ENCODE peak calls at places on chromosomes 3 and 15, in five cellular contexts. K, P, Z, Y and X are unnamed samples.

GRCh38 chr3:172106989-172107388 is 67.6 kb downstream of the FNDC3B start:
- DNase-seq in Z (no peak), Y (no peak), P (peak), K (peak), X (no peak)

GRCh38 chr3:66931699-66932098 is 66.4 kb upstream of the KBTBD8 start:
- DNase-seq in P (no peak), Z (no peak), Y (no peak), K (no peak), X (no peak)

GRCh38 chr3:188468672-188469071 is 314.7 kb downstream of the LPP start:
- DNase-seq in Z (peak), P (no peak), Y (no peak), K (no peak), X (no peak)

GRCh38 chr3:55620361-55621025 is 133.4 kb upstream of the WNT5A start:
- DNase-seq in Y (no peak), K (peak), P (no peak), Z (no peak), X (no peak)

GRCh38 chr15:85500729-85501128 is 120.3 kb downstream of the AKAP13 start:
- DNase-seq in K (no peak), Z (peak), Y (no peak), P (no peak), X (no peak)

GRCh38 chr3:116946376-116946775 is 236.8 kb downstream of the TUSC7 start:
- DNase-seq in Y (no peak), Z (no peak), K (no peak), P (no peak), X (no peak)

GRCh38 chr3:11136871-11137626 is 17.2 kb upstream of the HRH1 start:
- DNase-seq in Z (peak), Y (no peak), K (no peak), P (no peak), X (no peak)

GRCh38 chr15:92821491-92822116 is 78.5 kb upstream of the CHD2 start:
- DNase-seq in K (no peak), Z (no peak), Y (no peak), P (no peak), X (no peak)

GRCh38 chr3:143604849-143605660 is 243.2 kb downstream of the SLC9A9 start:
- DNase-seq in K (peak), P (peak), Y (no peak), Z (peak), X (no peak)

GRCh38 chr3:70982700-70983140 is 600.8 kb downstream of the FOXP1 start:
- DNase-seq in Z (peak), K (peak), P (peak), Y (no peak), X (no peak)

GRCh38 chr3:25338158-25338725 is 89.8 kb upstream of the RARB start:
- DNase-seq in K (no peak), Z (no peak), P (no peak), Y (no peak), X (no peak)

GRCh38 chr15:101180620-101181307 is 71.1 kb downstream of the CHSY1 start:
- DNase-seq in Z (no peak), K (no peak), Y (no peak), P (no peak), X (no peak)

GRCh38 chr15:92597548-92597947 is 58.0 kb downstream of the FAM174B start:
- DNase-seq in Z (no peak), P (no peak), Y (no peak), K (no peak), X (no peak)

GRCh38 chr3:150488867-150489266 is 57.4 kb downstream of the SERP1 start:
- DNase-seq in Z (no peak), K (no peak), Y (no peak), P (no peak), X (no peak)

GRCh38 chr15:67481680-67482079 is 39.3 kb upstream of the C15orf61 start:
- DNase-seq in P (no peak), Z (no peak), K (no peak), Y (no peak), X (no peak)

GRCh38 chr3:152480282-152480953 is 211.7 kb downstream of the MBNL1 start:
- DNase-seq in P (no peak), Z (no peak), Y (no peak), K (peak), X (no peak)

GRCh38 chr15:38796589-38796988 is 232.0 kb upstream of the RASGRP1 start:
- DNase-seq in K (no peak), P (no peak), Y (no peak), Z (no peak), X (no peak)
- TF ChIP-seq CTCF in K (no peak), P (no peak), Y (no peak), Z (no peak), X (no peak)

GRCh38 chr3:13296662-13297061 is 123.5 kb downstream of the NUP210 start:
- DNase-seq in K (no peak), Y (no peak), P (no peak), Z (no peak), X (no peak)

GRCh38 chr3:13299531-13300155 is 120.5 kb downstream of the NUP210 start:
- DNase-seq in P (no peak), Z (no peak), K (no peak), Y (no peak), X (no peak)

GRCh38 chr3:13301295-13301987 is 118.7 kb downstream of the NUP210 start:
- DNase-seq in Z (peak), K (peak), Y (no peak), P (peak), X (no peak)

GRCh38 chr3:13303410-13303809 is 116.7 kb downstream of the NUP210 start:
- DNase-seq in K (no peak), Z (no peak), P (no peak), Y (no peak), X (no peak)

DNA sequence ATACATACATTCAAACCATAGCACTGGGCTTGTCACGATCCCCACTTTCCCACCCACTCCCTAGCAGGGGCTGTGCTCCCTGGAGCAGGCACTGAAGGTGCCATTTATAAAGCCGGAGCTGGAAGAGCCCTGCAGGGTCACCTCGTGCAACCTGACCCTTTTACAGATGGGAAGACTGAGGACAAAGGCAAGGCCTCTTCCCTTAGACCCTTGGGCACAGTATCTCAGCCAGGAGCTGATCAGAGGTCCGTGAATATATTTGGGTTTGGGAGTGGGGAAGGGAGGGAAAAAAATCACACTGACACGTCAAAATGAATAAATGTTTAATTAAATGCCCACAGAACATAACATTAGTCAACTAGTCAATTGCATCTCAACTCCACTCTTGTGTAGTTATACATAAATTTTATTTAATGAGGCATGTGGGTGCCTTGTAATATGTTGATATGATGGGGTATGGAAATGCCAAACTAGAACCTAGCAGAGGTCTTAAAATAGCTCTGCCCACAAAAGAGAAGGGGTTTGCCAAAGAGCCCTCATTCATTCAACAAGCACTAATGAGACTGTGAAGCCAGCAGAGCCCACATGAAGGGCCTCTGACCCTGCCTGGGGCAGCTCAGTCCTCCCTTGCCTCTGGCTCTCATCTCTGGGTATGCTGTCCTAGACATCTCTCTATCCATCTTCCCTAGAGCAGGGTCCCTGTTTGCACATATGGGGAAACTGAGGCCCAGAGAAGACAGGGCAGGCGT is 119.4 kb downstream of the NUP210 start:
- DNase-seq in P (no peak), K (no peak), Z (no peak), Y (no peak), X (no peak)
- TF ChIP-seq CTCF in P (no peak), K (no peak), Z (no peak), Y (no peak), X (no peak)

GRCh38 chr3:124483915-124484470 is 246.3 kb upstream of the UMPS start:
- DNase-seq in Z (no peak), K (no peak), P (no peak), Y (no peak), X (no peak)

GRCh38 chr3:124489506-124489905 is 240.7 kb upstream of the UMPS start:
- DNase-seq in Y (no peak), K (no peak), Z (no peak), P (no peak), X (no peak)

GRCh38 chr3:124491875-124492274 is 238.4 kb upstream of the UMPS start:
- DNase-seq in Y (no peak), Z (no peak), K (no peak), P (no peak), X (no peak)

GRCh38 chr3:124491098-124491497 is 239.2 kb upstream of the UMPS start:
- DNase-seq in P (no peak), Y (no peak), Z (no peak), K (no peak), X (no peak)

DNA sequence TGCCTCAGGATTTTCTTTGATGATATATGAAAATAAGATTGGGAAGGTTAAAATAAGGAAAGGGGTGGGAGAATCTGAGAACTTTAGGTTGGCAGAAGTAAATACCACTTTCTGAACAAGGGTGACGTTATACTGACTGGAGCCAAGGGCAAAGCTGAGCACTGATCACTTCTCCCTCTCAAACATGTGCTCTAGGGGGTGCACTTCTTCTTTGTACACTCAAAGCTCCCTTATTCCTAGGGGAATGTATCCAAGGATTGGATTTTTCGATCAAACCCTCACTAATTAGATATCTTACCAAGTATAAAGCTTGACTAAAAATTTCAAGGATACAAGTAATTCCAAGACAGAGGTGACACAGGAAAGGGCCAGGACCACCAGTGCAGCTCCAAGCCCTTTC is 243.9 kb upstream of the UMPS start:
- DNase-seq in Y (no peak), P (no peak), Z (no peak), K (no peak), X (no peak)
- TF ChIP-seq CTCF in Y (no peak), P (no peak), Z (no peak), K (no peak), X (no peak)

GRCh38 chr3:103796068-103796467 is 1361.3 kb downstream of the ZPLD1 start:
- DNase-seq in Z (no peak), K (no peak), Y (no peak), P (no peak), X (no peak)

GRCh38 chr3:103791786-103792515 is 1357.1 kb downstream of the ZPLD1 start:
- DNase-seq in K (no peak), Z (no peak), P (no peak), Y (no peak), X (no peak)

DNA sequence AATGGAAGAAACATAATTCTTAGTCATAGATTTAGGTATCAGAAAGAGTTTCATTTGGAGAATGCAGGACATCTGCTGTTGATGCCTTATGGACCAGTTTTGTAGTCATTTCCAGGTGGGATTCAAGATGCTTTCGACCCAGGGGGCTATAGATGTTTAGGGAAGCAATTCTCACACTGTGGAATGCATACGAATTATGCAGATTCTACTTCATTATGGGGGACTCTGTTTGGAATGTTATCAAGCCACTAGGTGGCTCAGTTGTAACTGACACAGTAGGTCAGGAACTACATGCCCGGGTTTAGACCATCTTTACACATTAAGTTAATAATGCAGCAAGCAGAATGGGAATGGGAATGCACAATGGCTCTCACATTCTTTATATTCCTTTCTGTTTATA is 1359.8 kb downstream of the ZPLD1 start:
- DNase-seq in Z (no peak), Y (no peak), P (peak), K (peak), X (no peak)
- TF ChIP-seq CTCF in Z (no peak), Y (no peak), P (no peak), K (peak), X (no peak)

GRCh38 chr15:99105516-99106341 is 849 bp downstream of the SYNM start:
- DNase-seq in Y (peak), K (peak), P (peak), Z (peak), X (no peak)
- TF ChIP-seq CTCF in Y (no peak), K (peak), P (no peak), Z (no peak), X (no peak)

GRCh38 chr3:160210799-160211221 is 14.4 kb upstream of the C3orf80 start:
- DNase-seq in Z (peak), Y (no peak), P (peak), K (peak), X (no peak)
- TF ChIP-seq CTCF in Z (peak), Y (no peak), P (no peak), K (peak), X (no peak)

GRCh38 chr3:161166051-161166450 is 55.1 kb upstream of the NMD3 start:
- DNase-seq in Z (no peak), P (no peak), Y (no peak), K (no peak), X (no peak)

GRCh38 chr3:161171113-161171512 is 50.0 kb upstream of the NMD3 start:
- DNase-seq in Z (peak), P (no peak), K (no peak), Y (no peak), X (no peak)

GRCh38 chr3:161175506-161175905 is 45.6 kb upstream of the NMD3 start:
- DNase-seq in K (no peak), P (no peak), Y (no peak), Z (no peak), X (no peak)

GRCh38 chr3:161171639-161172552 is 49.2 kb upstream of the NMD3 start:
- DNase-seq in K (no peak), Z (peak), P (no peak), Y (no peak), X (no peak)
- TF ChIP-seq CTCF in K (no peak), Z (no peak), P (no peak), Y (no peak), X (no peak)